ENCODE peak calls at places on chromosomes 6 and 20, in nine cellular contexts. V, Q, R, C, D, G, B, U and Z are unnamed samples.

GRCh38 chr6:3351105-3351676 is 92.4 kb downstream of the PSMG4 start:
- DNase-seq in V (peak), Q (no peak), R (peak), C (no peak), D (no peak), G (no peak), B (no peak), U (peak), Z (no peak)

GRCh38 chr6:75349262-75349984 is 64.8 kb upstream of the TMEM30A start:
- DNase-seq in V (no peak), Q (peak), R (peak), C (no peak), D (no peak), G (no peak), B (no peak), U (peak), Z (no peak)

GRCh38 chr20:46142124-46142523 is 24.0 kb downstream of the CD40 start:
- DNase-seq in V (no peak), Q (no peak), R (no peak), C (no peak), D (no peak), G (no peak), B (no peak), U (no peak), Z (no peak)

GRCh38 chr20:36632487-36633284 is 13.3 kb downstream of the SLA2 start:
- DNase-seq in V (no peak), Q (no peak), R (no peak), C (no peak), D (no peak), G (no peak), B (no peak), U (no peak), Z (no peak)

GRCh38 chr6:54262499-54262898 is 45.7 kb upstream of the TINAG start:
- DNase-seq in V (no peak), Q (no peak), R (no peak), C (no peak), D (no peak), G (no peak), B (no peak), U (no peak), Z (no peak)

GRCh38 chr20:6007094-6007528 is 46.7 kb downstream of the LRRN4 start:
- DNase-seq in V (peak), Q (no peak), R (peak), C (no peak), D (no peak), G (no peak), B (no peak), U (peak), Z (no peak)

GRCh38 chr6:84583784-84584183 is 180.6 kb downstream of the TBX18 start:
- DNase-seq in V (no peak), Q (peak), R (peak), C (no peak), D (no peak), G (no peak), B (no peak), U (peak), Z (no peak)

GRCh38 chr6:107153061-107153460 is 37.7 kb upstream of the BEND3 start:
- DNase-seq in V (peak), Q (peak), R (no peak), C (peak), D (no peak), G (no peak), B (no peak), U (peak), Z (no peak)

GRCh38 chr6:140050232-140050995 is 676.0 kb upstream of the CITED2 start:
- DNase-seq in V (no peak), Q (peak), R (no peak), C (no peak), D (no peak), G (no peak), B (no peak), U (peak), Z (no peak)

GRCh38 chr6:90716345-90716744 is 129.5 kb upstream of the MAP3K7 start:
- DNase-seq in V (no peak), Q (no peak), R (no peak), C (no peak), D (no peak), G (no peak), B (no peak), U (no peak), Z (no peak)

GRCh38 chr20:13298692-13299373 is 77.8 kb downstream of the ISM1 start:
- DNase-seq in V (no peak), Q (no peak), R (no peak), C (no peak), D (no peak), G (no peak), B (no peak), U (no peak), Z (no peak)

GRCh38 chr6:34414999-34415858 is 10.6 kb downstream of the RPS10 start:
- DNase-seq in V (peak), Q (peak), R (peak), C (peak), D (no peak), G (no peak), B (peak), U (peak), Z (no peak)

GRCh38 chr6:16758163-16758975 is 2.9 kb downstream of the ATXN1 start:
- DNase-seq in V (no peak), Q (peak), R (no peak), C (no peak), D (no peak), G (no peak), B (no peak), U (peak), Z (no peak)

GRCh38 chr6:90288404-90288803 is 8.2 kb downstream of the BACH2 start:
- DNase-seq in V (no peak), Q (peak), R (no peak), C (no peak), D (no peak), G (no peak), B (no peak), U (peak), Z (no peak)

GRCh38 chr6:30760537-30760936 is 16.2 kb upstream of the IER3 start:
- DNase-seq in V (no peak), Q (no peak), R (no peak), C (no peak), D (no peak), G (no peak), B (no peak), U (no peak), Z (no peak)

GRCh38 chr6:15062311-15063252 is 183.3 kb upstream of the JARID2 start:
- DNase-seq in V (peak), Q (peak), R (no peak), C (no peak), D (peak), G (no peak), B (no peak), U (peak), Z (peak)

GRCh38 chr6:56540950-56541600 is 101.6 kb downstream of the DST start:
- DNase-seq in V (no peak), Q (no peak), R (peak), C (no peak), D (no peak), G (no peak), B (no peak), U (peak), Z (no peak)

GRCh38 chr20:9506964-9507369 is 7.4 kb upstream of the LAMP5 start:
- DNase-seq in V (no peak), Q (no peak), R (no peak), C (no peak), D (peak), G (no peak), B (no peak), U (no peak), Z (no peak)

GRCh38 chr6:69847507-69847812 is 18.9 kb upstream of the COL19A1 start:
- DNase-seq in V (no peak), Q (no peak), R (no peak), C (no peak), D (no peak), G (no peak), B (no peak), U (no peak), Z (no peak)

GRCh38 chr20:59585714-59586404 is 18.5 kb upstream of the PHACTR3 start:
- DNase-seq in V (no peak), Q (no peak), R (no peak), C (no peak), D (peak), G (no peak), B (no peak), U (no peak), Z (no peak)

GRCh38 chr20:45391559-45391958 is 13.4 kb upstream of the TP53TG5 start:
- DNase-seq in V (no peak), Q (no peak), R (no peak), C (no peak), D (no peak), G (no peak), B (no peak), U (no peak), Z (no peak)

GRCh38 chr6:142323377-142323776 is 21.6 kb downstream of the ADGRG6 start:
- DNase-seq in V (peak), Q (peak), R (no peak), C (peak), D (no peak), G (no peak), B (no peak), U (no peak), Z (no peak)

GRCh38 chr6:67908377-67908776 is 726.7 kb upstream of the ADGRB3 start:
- DNase-seq in V (no peak), Q (no peak), R (no peak), C (no peak), D (no peak), G (no peak), B (no peak), U (no peak), Z (no peak)

GRCh38 chr6:135655055-135655454 is 157.5 kb upstream of the AHI1 start:
- DNase-seq in V (no peak), Q (peak), R (no peak), C (no peak), D (no peak), G (no peak), B (no peak), U (no peak), Z (no peak)

GRCh38 chr6:63565058-63565726 is 7.1 kb upstream of the LOC128125822 start:
- DNase-seq in V (peak), Q (no peak), R (no peak), C (peak), D (no peak), G (no peak), B (no peak), U (peak), Z (no peak)

GRCh38 chr20:50762435-50763201 is 31.2 kb downstream of the PARD6B start:
- DNase-seq in V (no peak), Q (peak), R (no peak), C (no peak), D (peak), G (no peak), B (no peak), U (peak), Z (no peak)

GRCh38 chr6:114524081-114524480 is 181.3 kb upstream of the HS3ST5 start:
- DNase-seq in V (no peak), Q (no peak), R (no peak), C (no peak), D (no peak), G (no peak), B (no peak), U (no peak), Z (no peak)

GRCh38 chr20:43536817-43537440 is 21.9 kb upstream of the SGK2 start:
- DNase-seq in V (no peak), Q (no peak), R (no peak), C (no peak), D (no peak), G (no peak), B (no peak), U (peak), Z (no peak)

GRCh38 chr6:119161450-119161849 is 83.0 kb upstream of the FAM184A start:
- DNase-seq in V (no peak), Q (no peak), R (no peak), C (no peak), D (no peak), G (no peak), B (no peak), U (no peak), Z (no peak)

GRCh38 chr6:41780623-41781301 is at the start of gene PRICKLE4:
- DNase-seq in V (peak), Q (no peak), R (peak), C (peak), D (no peak), G (no peak), B (no peak), U (peak), Z (no peak)

GRCh38 chr6:125142614-125143013 is 11.0 kb upstream of the TPD52L1 start:
- DNase-seq in V (no peak), Q (peak), R (no peak), C (no peak), D (no peak), G (no peak), B (no peak), U (peak), Z (no peak)

GRCh38 chr6:170057034-170057734 is 233.7 kb downstream of the DLL1 start:
- DNase-seq in V (no peak), Q (no peak), R (no peak), C (no peak), D (no peak), G (no peak), B (no peak), U (no peak), Z (no peak)

GRCh38 chr20:63051186-63051860 is 44.6 kb upstream of the BHLHE23 start:
- DNase-seq in V (no peak), Q (no peak), R (no peak), C (no peak), D (peak), G (no peak), B (no peak), U (no peak), Z (no peak)